ENCODE peak calls at places on chromosome 12, in four cellular contexts. One of them, this sample, is unnamed. For H3K4me1, the result is how much of the 10 kb centered on the place peaks cover.

GRCh38 chr12:6770094-6770493 is 2.2 kb upstream of the LAG3 start:
- DNase-seq in colonic mucosa: no peak
- DNase-seq in adrenal gland: no peak
- DNase-seq in K562: no peak
- DNase-seq in this sample: no peak

GRCh38 chr12:107759410-107759809 is 1.5 kb downstream of the PRDM4 start:
- DNase-seq in K562: peak
- DNase-seq in colonic mucosa: peak
- DNase-seq in adrenal gland: peak
- DNase-seq in this sample: peak

GRCh38 chr12:102010265-102010994 is 51.4 kb downstream of the WASHC3 start:
- DNase-seq in adrenal gland: no peak
- DNase-seq in K562: no peak
- DNase-seq in colonic mucosa: no peak
- DNase-seq in this sample: no peak

GRCh38 chr12:81120961-81121360 is 43.1 kb downstream of the ACSS3 start:
- DNase-seq in K562: no peak
- DNase-seq in colonic mucosa: no peak
- DNase-seq in adrenal gland: no peak
- DNase-seq in this sample: no peak

GRCh38 chr12:71780207-71780822 is 25.7 kb downstream of the RAB21 start:
- DNase-seq in colonic mucosa: peak
- DNase-seq in K562: peak
- DNase-seq in adrenal gland: peak
- DNase-seq in this sample: no peak

GRCh38 chr12:64612843-64613242 is 2.5 kb downstream of the RASSF3 start:
- DNase-seq in K562: no peak
- DNase-seq in colonic mucosa: no peak
- DNase-seq in adrenal gland: no peak
- DNase-seq in this sample: no peak

GRCh38 chr12:31386364-31386777 is 60.4 kb upstream of the SINHCAF start:
- DNase-seq in K562: no peak
- DNase-seq in adrenal gland: peak
- DNase-seq in colonic mucosa: no peak
- DNase-seq in this sample: peak

GRCh38 chr12:3293446-3294161 is 197.4 kb upstream of the PRMT8 start:
- DNase-seq in colonic mucosa: no peak
- DNase-seq in K562: no peak
- DNase-seq in adrenal gland: no peak
- DNase-seq in this sample: no peak

GRCh38 chr12:93743999-93744689 is 67.0 kb downstream of the CRADD start:
- DNase-seq in colonic mucosa: no peak
- DNase-seq in adrenal gland: no peak
- DNase-seq in K562: no peak
- DNase-seq in this sample: no peak

GRCh38 chr12:93740721-93741120 is 63.5 kb downstream of the CRADD start:
- DNase-seq in adrenal gland: no peak
- DNase-seq in colonic mucosa: no peak
- DNase-seq in K562: no peak
- DNase-seq in this sample: no peak

GRCh38 chr12:93741741-93742085 is 64.5 kb downstream of the CRADD start:
- DNase-seq in colonic mucosa: peak
- DNase-seq in K562: no peak
- DNase-seq in adrenal gland: peak
- DNase-seq in this sample: peak

GRCh38 chr12:93743229-93743998 is 66.2 kb downstream of the CRADD start:
- DNase-seq in K562: no peak
- DNase-seq in colonic mucosa: no peak
- DNase-seq in adrenal gland: no peak
- DNase-seq in this sample: no peak

GRCh38 chr12:93742086-93742934 is 65.1 kb downstream of the CRADD start:
- DNase-seq in colonic mucosa: peak
- DNase-seq in adrenal gland: peak
- DNase-seq in K562: peak
- DNase-seq in this sample: peak
- TF ChIP-seq CTCF in colonic mucosa: no peak
- TF ChIP-seq CTCF in adrenal gland: peak
- TF ChIP-seq CTCF in K562: peak
- TF ChIP-seq CTCF in this sample: peak

GRCh38 chr12:8837291-8837690 is 14.9 kb downstream of the A2ML1 start:
- DNase-seq in K562: no peak
- DNase-seq in colonic mucosa: no peak
- DNase-seq in adrenal gland: no peak
- DNase-seq in this sample: no peak

GRCh38 chr12:8844665-8845064 is 22.2 kb downstream of the A2ML1 start:
- DNase-seq in adrenal gland: peak
- DNase-seq in colonic mucosa: no peak
- DNase-seq in K562: peak
- DNase-seq in this sample: no peak

GRCh38 chr12:8846305-8846704 is 23.9 kb downstream of the A2ML1 start:
- DNase-seq in adrenal gland: no peak
- DNase-seq in colonic mucosa: no peak
- DNase-seq in K562: no peak
- DNase-seq in this sample: no peak

GRCh38 chr12:8840938-8841633 is 18.7 kb downstream of the A2ML1 start:
- DNase-seq in adrenal gland: no peak
- DNase-seq in K562: peak
- DNase-seq in colonic mucosa: no peak
- DNase-seq in this sample: no peak

GRCh38 chr12:8841778-8842177 is 19.4 kb downstream of the A2ML1 start:
- DNase-seq in K562: no peak
- DNase-seq in colonic mucosa: no peak
- DNase-seq in adrenal gland: no peak
- DNase-seq in this sample: no peak
- H3K4me3 ChIP-seq in K562: no peak
- H3K4me3 ChIP-seq in colonic mucosa: no peak
- H3K4me3 ChIP-seq in adrenal gland: no peak
- H3K4me3 ChIP-seq in this sample: no peak

GRCh38 chr12:124371970-124372555 is 77.2 kb downstream of the RFLNA start:
- DNase-seq in adrenal gland: no peak
- DNase-seq in colonic mucosa: no peak
- DNase-seq in K562: no peak
- DNase-seq in this sample: no peak
- H3K4me1 ChIP-seq in adrenal gland: half or more
- H3K4me1 ChIP-seq in colonic mucosa: under half
- H3K4me1 ChIP-seq in K562: under half
- H3K4me1 ChIP-seq in this sample: under half

GRCh38 chr12:55974308-55974724 is 438 bp downstream of the RAB5B start:
- DNase-seq in K562: no peak
- DNase-seq in adrenal gland: peak
- DNase-seq in colonic mucosa: peak
- DNase-seq in this sample: peak

GRCh38 chr12:55972906-55973597 is 826 bp upstream of the RAB5B start:
- DNase-seq in colonic mucosa: no peak
- DNase-seq in adrenal gland: no peak
- DNase-seq in K562: no peak
- DNase-seq in this sample: no peak

GRCh38 chr12:55972045-55972843 is 1.6 kb upstream of the RAB5B start:
- DNase-seq in adrenal gland: peak
- DNase-seq in colonic mucosa: no peak
- DNase-seq in K562: no peak
- DNase-seq in this sample: peak

GRCh38 chr12:55970775-55971174 is 3.1 kb upstream of the RAB5B start:
- DNase-seq in K562: no peak
- DNase-seq in colonic mucosa: no peak
- DNase-seq in adrenal gland: no peak
- DNase-seq in this sample: no peak

DNA sequence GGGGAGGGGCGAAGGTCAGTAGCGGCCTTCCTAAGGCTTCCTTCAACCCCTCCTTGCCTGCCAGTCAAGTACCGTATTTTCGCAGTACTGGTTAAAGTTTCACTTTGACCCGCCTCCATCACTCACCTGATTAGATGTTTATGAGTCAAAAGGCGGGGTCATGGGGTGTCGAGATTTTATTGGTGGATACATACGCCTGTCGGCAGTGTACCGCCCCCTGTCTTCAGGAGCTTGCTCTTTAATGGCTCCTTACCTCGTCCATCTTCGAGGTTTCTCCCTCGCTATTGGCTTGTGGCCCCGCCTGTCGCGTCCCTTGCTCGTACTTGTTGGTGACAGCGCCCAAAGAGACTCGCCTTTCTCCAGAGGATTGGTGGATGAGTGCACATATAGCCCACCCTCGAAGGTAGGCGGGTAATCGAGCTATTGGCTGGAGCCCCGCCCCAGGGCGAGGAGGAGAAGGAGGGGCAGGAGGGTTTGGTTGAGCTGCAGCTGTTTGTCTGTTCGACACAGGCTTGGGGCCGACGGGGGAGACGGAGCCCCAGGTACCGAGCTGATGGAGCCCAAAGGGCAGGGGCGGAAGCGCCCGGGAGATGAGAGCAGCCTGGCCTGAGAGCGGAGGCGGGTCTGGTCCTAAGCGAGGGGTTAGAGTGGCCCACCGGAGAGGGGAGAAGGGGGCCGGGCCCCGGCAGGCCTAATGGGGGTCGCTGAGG is at the start of gene RAB5B:
- DNase-seq in adrenal gland: peak
- DNase-seq in colonic mucosa: peak
- DNase-seq in K562: peak
- DNase-seq in this sample: peak
- TF ChIP-seq CTCF in adrenal gland: peak
- TF ChIP-seq CTCF in colonic mucosa: peak
- TF ChIP-seq CTCF in K562: peak
- TF ChIP-seq CTCF in this sample: peak

DNA sequence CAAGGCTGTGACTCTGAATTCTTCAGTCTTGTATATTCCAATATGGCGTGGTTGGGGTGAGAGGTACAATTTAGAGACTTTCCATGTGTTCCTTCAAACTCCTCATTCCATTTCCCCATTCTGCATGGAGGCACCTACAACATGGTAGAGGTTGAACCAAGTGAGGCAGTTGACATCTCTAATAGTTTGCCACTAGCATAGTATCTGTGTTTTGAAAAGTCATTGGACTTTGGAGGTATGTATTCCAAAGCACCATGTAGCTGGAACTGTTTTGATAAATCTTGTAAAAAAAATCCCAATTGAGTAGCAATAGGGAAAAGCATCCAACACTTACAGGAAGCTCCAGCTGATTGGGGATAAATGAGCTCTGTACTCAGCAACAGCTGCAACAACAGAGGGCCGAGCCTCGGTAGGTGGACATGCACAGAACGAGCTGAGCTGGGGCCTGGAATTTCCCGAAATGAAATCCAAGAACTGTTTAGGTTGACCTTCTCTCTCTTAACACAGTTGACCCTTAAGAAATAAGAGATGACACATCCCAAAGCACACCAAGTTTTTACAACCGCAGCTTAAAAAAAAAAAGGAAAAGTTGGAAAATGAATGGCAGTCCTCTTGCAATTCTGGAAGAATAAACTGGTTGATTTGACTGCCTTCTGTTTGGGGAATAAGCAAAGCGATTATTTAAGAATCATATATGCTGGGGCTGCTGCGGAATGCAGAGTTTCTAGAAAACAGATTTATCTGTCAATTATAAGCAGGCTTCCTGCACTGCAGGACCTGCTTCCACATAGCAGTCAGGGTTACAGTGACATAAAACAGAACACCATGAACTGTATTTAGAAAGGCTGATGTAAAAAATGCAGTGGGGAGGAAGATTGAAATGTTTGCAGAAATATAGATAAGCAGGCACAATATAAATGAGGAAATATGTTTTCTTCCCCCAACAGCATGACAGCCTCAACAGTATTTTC is 194.6 kb upstream of the KRR1 start:
- DNase-seq in colonic mucosa: peak
- DNase-seq in K562: peak
- DNase-seq in adrenal gland: peak
- DNase-seq in this sample: no peak
- H3K4me3 ChIP-seq in colonic mucosa: no peak
- H3K4me3 ChIP-seq in K562: no peak
- H3K4me3 ChIP-seq in adrenal gland: no peak
- H3K4me3 ChIP-seq in this sample: no peak

GRCh38 chr12:128798543-128799341 is 25.0 kb downstream of the SLC15A4 start:
- DNase-seq in colonic mucosa: no peak
- DNase-seq in K562: no peak
- DNase-seq in adrenal gland: no peak
- DNase-seq in this sample: no peak

GRCh38 chr12:128795530-128796361 is 28.0 kb downstream of the SLC15A4 start:
- DNase-seq in K562: no peak
- DNase-seq in colonic mucosa: no peak
- DNase-seq in adrenal gland: no peak
- DNase-seq in this sample: no peak

GRCh38 chr12:128796439-128797118 is 27.2 kb downstream of the SLC15A4 start:
- DNase-seq in adrenal gland: no peak
- DNase-seq in K562: no peak
- DNase-seq in colonic mucosa: no peak
- DNase-seq in this sample: no peak

GRCh38 chr12:128794661-128795529 is 28.9 kb downstream of the SLC15A4 start:
- DNase-seq in colonic mucosa: no peak
- DNase-seq in adrenal gland: no peak
- DNase-seq in K562: no peak
- DNase-seq in this sample: no peak

GRCh38 chr12:128797119-128798118 is 26.3 kb downstream of the SLC15A4 start:
- DNase-seq in K562: no peak
- DNase-seq in colonic mucosa: no peak
- DNase-seq in adrenal gland: no peak
- DNase-seq in this sample: no peak
- H3K4me1 ChIP-seq in K562: under half
- H3K4me1 ChIP-seq in colonic mucosa: under half
- H3K4me1 ChIP-seq in adrenal gland: under half
- H3K4me1 ChIP-seq in this sample: under half

GRCh38 chr12:27807063-27807703 is 27.1 kb upstream of the MANSC4 start:
- DNase-seq in colonic mucosa: no peak
- DNase-seq in adrenal gland: no peak
- DNase-seq in K562: no peak
- DNase-seq in this sample: no peak
- TF ChIP-seq CTCF in colonic mucosa: no peak
- TF ChIP-seq CTCF in adrenal gland: no peak
- TF ChIP-seq CTCF in K562: peak
- TF ChIP-seq CTCF in this sample: no peak

GRCh38 chr12:1643056-1643455 is 14.0 kb downstream of the WNT5B start:
- DNase-seq in K562: no peak
- DNase-seq in colonic mucosa: no peak
- DNase-seq in adrenal gland: no peak
- DNase-seq in this sample: no peak

GRCh38 chr12:1640630-1641234 is 11.7 kb downstream of the WNT5B start:
- DNase-seq in colonic mucosa: no peak
- DNase-seq in adrenal gland: no peak
- DNase-seq in K562: no peak
- DNase-seq in this sample: no peak

GRCh38 chr12:1642513-1642912 is 13.5 kb downstream of the WNT5B start:
- DNase-seq in K562: no peak
- DNase-seq in adrenal gland: no peak
- DNase-seq in colonic mucosa: no peak
- DNase-seq in this sample: no peak

GRCh38 chr12:1638167-1638566 is 9.1 kb downstream of the WNT5B start:
- DNase-seq in K562: no peak
- DNase-seq in colonic mucosa: no peak
- DNase-seq in adrenal gland: no peak
- DNase-seq in this sample: no peak

GRCh38 chr12:1639538-1639937 is 10.5 kb downstream of the WNT5B start:
- DNase-seq in colonic mucosa: no peak
- DNase-seq in K562: no peak
- DNase-seq in adrenal gland: no peak
- DNase-seq in this sample: no peak
- H3K4me3 ChIP-seq in colonic mucosa: no peak
- H3K4me3 ChIP-seq in K562: no peak
- H3K4me3 ChIP-seq in adrenal gland: no peak
- H3K4me3 ChIP-seq in this sample: no peak

This sample was measured in Caco-2.